ENCODE peak calls at places on chromosomes 12 and 14, in seven cellular contexts. J is fibroblast of the aortic adventitia, D is psoas muscle, B is A549, C is aorta, N is neural progenitor cell, K is AG10803. T is an unnamed sample.

GRCh38 chr12:51823875-51824565 is 24.5 kb downstream of the FIGNL2 start:
- DNase-seq in J (peak; percentile 78), B (peak; percentile 70), C (no peak), N (peak; percentile 80), K (peak; percentile 72), D (no peak), T (peak; percentile 80)

GRCh38 chr12:24901975-24902461 is 46.9 kb downstream of the BCAT1 start:
- DNase-seq in K (no peak), D (no peak), C (no peak), N (peak; percentile 89), J (no peak), B (no peak), T (peak; percentile 70)

GRCh38 chr12:120224304-120225199 is 23.6 kb upstream of the RPLP0 start:
- DNase-seq in C (no peak), D (no peak), B (no peak), J (peak; percentile 41), N (no peak), K (no peak), T (peak; percentile 67)

GRCh38 chr12:17062296-17063061 is 456.5 kb upstream of the LMO3 start:
- DNase-seq in C (no peak), N (no peak), B (no peak), D (no peak), J (no peak), K (no peak), T (no peak)

GRCh38 chr14:57831981-57832380 is 33.9 kb downstream of the SLC35F4 start:
- DNase-seq in K (no peak), D (no peak), B (no peak), C (no peak), N (peak; percentile 37), J (no peak), T (peak; percentile 21)

GRCh38 chr14:68843471-68844209 is 50.8 kb upstream of the ZFP36L1 start:
- DNase-seq in J (peak; percentile 74), B (peak; percentile 69), N (peak; percentile 77), C (peak; percentile 93), D (peak; percentile 88), K (peak; percentile 62), T (peak; percentile 84)

GRCh38 chr12:122276242-122276641 is 9.9 kb upstream of the VPS33A start:
- DNase-seq in D (no peak), B (no peak), N (no peak), J (no peak), C (no peak), K (no peak), T (no peak)

GRCh38 chr14:87547536-87547935 is 445.4 kb downstream of the GALC start:
- DNase-seq in J (no peak), D (no peak), C (no peak), K (no peak), B (no peak), N (no peak), T (no peak)

GRCh38 chr12:111773801-111774551 is 7.2 kb downstream of the ALDH2 start:
- DNase-seq in N (peak; percentile 37), J (peak; percentile 97), D (peak; percentile 86), K (peak; percentile 90), C (peak; percentile 84), B (no peak), T (no peak)

GRCh38 chr14:102351023-102351422 is 11.7 kb downstream of the CINP start:
- DNase-seq in N (no peak), C (no peak), K (no peak), D (no peak), J (no peak), B (no peak), T (no peak)

GRCh38 chr14:22521449-22522239 is 67.4 kb downstream of the DAD1 start:
- DNase-seq in B (no peak), D (no peak), N (no peak), C (no peak), K (no peak), J (no peak), T (no peak)

GRCh38 chr14:56241441-56241840 is 123.2 kb downstream of the PELI2 start:
- DNase-seq in B (no peak), C (no peak), J (no peak), K (no peak), D (no peak), N (no peak), T (no peak)

GRCh38 chr12:27554421-27555186 is 30.6 kb downstream of the PPFIBP1 start:
- DNase-seq in D (peak; percentile 79), J (peak; percentile 92), B (no peak), N (no peak), K (peak; percentile 86), C (peak; percentile 77), T (no peak)

GRCh38 chr12:111412007-111412829 is 6.5 kb downstream of the SH2B3 start:
- DNase-seq in D (no peak), N (peak; percentile 74), C (no peak), K (no peak), J (no peak), B (no peak), T (peak; percentile 89)

GRCh38 chr12:30151831-30152230 is 368.1 kb upstream of the TMTC1 start:
- DNase-seq in K (no peak), D (no peak), N (no peak), B (no peak), C (no peak), J (no peak), T (no peak)

GRCh38 chr14:59566725-59567124 is 9.9 kb downstream of the CCDC175 start:
- DNase-seq in K (no peak), B (no peak), J (no peak), D (no peak), N (no peak), C (no peak), T (no peak)

GRCh38 chr12:27709932-27710591 is 570 bp upstream of the MRPS35 start:
- DNase-seq in C (no peak), J (peak; percentile 66), D (no peak), K (peak; percentile 48), B (no peak), N (no peak), T (no peak)

GRCh38 chr14:21455592-21455911 is 371 bp downstream of the CHD8 start:
- DNase-seq in B (no peak), N (no peak), J (no peak), C (no peak), K (peak; percentile 26), D (no peak), T (no peak)

GRCh38 chr12:48296586-48297396 is 53.9 kb downstream of the ZNF641 start:
- DNase-seq in J (peak; percentile 66), C (peak; percentile 86), K (peak; percentile 55), N (peak; percentile 88), B (no peak), D (peak; percentile 75), T (peak; percentile 75)

GRCh38 chr14:58082011-58082410 is 70.0 kb downstream of the ARMH4 start:
- DNase-seq in C (no peak), B (no peak), K (no peak), D (no peak), N (no peak), J (peak; percentile 40), T (no peak)

DNA sequence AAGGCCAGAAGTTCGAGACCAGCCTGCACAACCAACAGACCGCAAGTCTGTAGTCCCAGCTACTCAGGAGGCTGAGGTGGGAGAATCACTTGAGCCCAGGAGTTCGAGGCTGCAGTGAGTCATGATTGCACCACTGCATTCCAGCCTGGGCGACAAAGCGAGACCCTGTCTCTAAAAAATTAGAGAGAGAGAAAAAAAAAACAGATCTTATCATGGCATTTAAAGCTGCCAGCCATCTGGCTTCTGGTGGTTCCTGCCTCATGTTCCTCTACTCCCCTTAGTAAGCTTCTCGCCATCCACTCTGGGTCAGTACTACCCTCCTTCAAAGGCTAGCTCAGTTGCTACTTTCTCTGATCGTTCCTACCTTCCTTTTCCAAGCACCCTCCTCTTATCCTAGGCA is 16.1 kb downstream of the CLSTN3 start:
- DNase-seq in K (no peak), D (no peak), B (no peak), J (no peak), C (no peak), N (no peak), T (no peak)
- H3K4me3 ChIP-seq in K (no peak overlapping the region), D (no peak overlapping the region), B (no peak overlapping the region), J (no peak overlapping the region), C (no peak overlapping the region), N (no peak overlapping the region), T (no peak overlapping the region)

GRCh38 chr12:131413471-131413870 is 297.4 kb upstream of the SFSWAP start:
- DNase-seq in B (no peak), C (no peak), J (no peak), N (no peak), K (no peak), D (no peak), T (no peak)
- H3K4me3 ChIP-seq in B (no peak overlapping the region), C (no peak overlapping the region), J (no peak overlapping the region), N (no peak overlapping the region), K (no peak overlapping the region), D (no peak overlapping the region), T (no peak overlapping the region)

GRCh38 chr12:6773662-6774351 is 1.5 kb downstream of the LAG3 start:
- DNase-seq in B (no peak), K (no peak), D (no peak), C (no peak), J (no peak), N (peak; percentile 66), T (peak; percentile 80)
- H3K4me3 ChIP-seq in B (no peak overlapping the region), K (no peak overlapping the region), D (peak overlapping the region; percentile 4), C (no peak overlapping the region), J (no peak overlapping the region), N (peak overlapping the region; percentile 34), T (peak overlapping the region; percentile 35)

GRCh38 chr12:673849-674248 is 10.6 kb upstream of the NINJ2 start:
- DNase-seq in D (no peak), J (no peak), N (no peak), K (no peak), B (no peak), C (no peak), T (no peak)
- H3K4me3 ChIP-seq in D (no peak overlapping the region), J (no peak overlapping the region), N (no peak overlapping the region), K (no peak overlapping the region), B (no peak overlapping the region), C (no peak overlapping the region), T (no peak overlapping the region)

GRCh38 chr12:46374286-46374685 is 1.7 kb upstream of the SLC38A2 start:
- DNase-seq in J (no peak), B (no peak), D (no peak), K (no peak), C (no peak), N (no peak), T (no peak)
- H3K4me3 ChIP-seq in J (no peak overlapping the region), B (no peak overlapping the region), D (no peak overlapping the region), K (no peak overlapping the region), C (no peak overlapping the region), N (peak overlapping the region; percentile 76), T (no peak overlapping the region)

DNA sequence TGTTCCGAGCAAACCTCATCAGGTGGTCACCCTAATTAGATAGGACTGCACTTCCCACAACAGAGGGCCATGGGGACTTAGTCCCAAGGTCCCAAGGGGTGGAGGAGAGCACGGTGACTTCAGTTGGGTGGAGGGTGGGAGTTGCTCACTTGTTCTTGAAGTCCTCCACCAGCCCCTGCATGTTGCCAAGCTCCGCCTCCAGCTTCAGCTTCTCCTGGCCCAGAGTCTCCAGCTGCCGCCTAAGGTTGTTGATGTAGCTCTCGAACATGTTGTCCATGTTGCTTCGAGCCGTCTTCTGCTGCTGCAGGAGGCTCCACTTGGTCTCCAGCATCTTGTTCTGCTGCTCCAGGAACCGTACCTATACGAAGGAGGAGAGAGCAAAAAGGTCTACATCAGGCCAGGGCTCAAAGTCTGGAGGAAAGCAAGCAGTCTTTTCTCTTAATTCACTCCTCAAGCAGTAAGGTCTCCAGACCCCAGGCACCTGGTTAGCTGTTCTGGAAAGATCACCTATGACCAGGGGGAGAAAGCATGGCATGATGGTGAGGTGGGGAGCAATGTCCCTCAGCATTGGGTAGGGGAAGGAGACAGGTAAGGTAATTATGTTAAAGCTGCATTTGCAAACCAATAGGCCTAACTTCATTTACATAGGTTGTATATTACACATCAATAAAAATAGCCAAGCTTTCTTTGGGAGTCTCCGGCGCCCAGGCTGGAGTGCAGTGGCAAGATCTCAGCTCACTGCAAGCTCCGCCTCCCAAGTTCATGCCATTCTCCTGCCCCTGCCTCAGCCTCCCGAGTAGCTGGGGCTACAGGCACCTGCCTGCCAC is 2.9 kb downstream of the KRT8 start:
- DNase-seq in C (no peak), B (no peak), K (no peak), N (no peak), D (no peak), J (no peak), T (no peak)
- H3K4me3 ChIP-seq in C (no peak overlapping the region), B (peak overlapping the region; percentile 87), K (no peak overlapping the region), N (no peak overlapping the region), D (no peak overlapping the region), J (no peak overlapping the region), T (no peak overlapping the region)